ENCODE peak calls at places on chromosomes 3 and 15, in eight cellular contexts. One of them, this sample, is unnamed.

GRCh38 chr3:8548502-8549300 is 47.1 kb downstream of the LMCD1 start:
- DNase-seq in HEK293T: no peak
- DNase-seq in GM23338: no peak
- DNase-seq in AG09309: no peak
- DNase-seq in sigmoid colon: no peak
- DNase-seq in activated CD8-positive, alpha-beta memory T cell treated with anti-CD3 and anti-CD28 coated beads, Interleukin-2, amount 50 U/mL, for 4 hours: no peak
- DNase-seq in stimulated activated CD8-positive, alpha-beta memory T cell treated with anti-CD3 and anti-CD28 coated beads, Interleukin-7, amount 100 ng/mL, for 1 hour: no peak
- DNase-seq in activated CD4-positive, alpha-beta T cell treated with anti-CD3 and anti-CD28 coated beads, Interleukin-2, amount 50 U/mL, for 1 hour: no peak
- DNase-seq in this sample: no peak

GRCh38 chr3:129028866-129029265 is 27.8 kb downstream of the EFCC1 start:
- DNase-seq in HEK293T: no peak
- DNase-seq in GM23338: no peak
- DNase-seq in AG09309: no peak
- DNase-seq in sigmoid colon: no peak
- DNase-seq in activated CD8-positive, alpha-beta memory T cell treated with anti-CD3 and anti-CD28 coated beads, Interleukin-2, amount 50 U/mL, for 4 hours: no peak
- DNase-seq in stimulated activated CD8-positive, alpha-beta memory T cell treated with anti-CD3 and anti-CD28 coated beads, Interleukin-7, amount 100 ng/mL, for 1 hour: no peak
- DNase-seq in activated CD4-positive, alpha-beta T cell treated with anti-CD3 and anti-CD28 coated beads, Interleukin-2, amount 50 U/mL, for 1 hour: no peak
- DNase-seq in this sample: no peak

GRCh38 chr3:16240229-16241023 is 24.3 kb downstream of the DPH3 start:
- DNase-seq in HEK293T: no peak
- DNase-seq in GM23338: no peak
- DNase-seq in AG09309: peak
- DNase-seq in sigmoid colon: no peak
- DNase-seq in activated CD8-positive, alpha-beta memory T cell treated with anti-CD3 and anti-CD28 coated beads, Interleukin-2, amount 50 U/mL, for 4 hours: no peak
- DNase-seq in stimulated activated CD8-positive, alpha-beta memory T cell treated with anti-CD3 and anti-CD28 coated beads, Interleukin-7, amount 100 ng/mL, for 1 hour: no peak
- DNase-seq in activated CD4-positive, alpha-beta T cell treated with anti-CD3 and anti-CD28 coated beads, Interleukin-2, amount 50 U/mL, for 1 hour: no peak
- DNase-seq in this sample: no peak

GRCh38 chr3:126019683-126020082 is 50.7 kb downstream of the ROPN1B start:
- DNase-seq in HEK293T: no peak
- DNase-seq in GM23338: no peak
- DNase-seq in AG09309: no peak
- DNase-seq in sigmoid colon: peak
- DNase-seq in activated CD8-positive, alpha-beta memory T cell treated with anti-CD3 and anti-CD28 coated beads, Interleukin-2, amount 50 U/mL, for 4 hours: no peak
- DNase-seq in stimulated activated CD8-positive, alpha-beta memory T cell treated with anti-CD3 and anti-CD28 coated beads, Interleukin-7, amount 100 ng/mL, for 1 hour: no peak
- DNase-seq in activated CD4-positive, alpha-beta T cell treated with anti-CD3 and anti-CD28 coated beads, Interleukin-2, amount 50 U/mL, for 1 hour: no peak
- DNase-seq in this sample: no peak

GRCh38 chr3:18201315-18201714 is 223.8 kb downstream of the SATB1 start:
- DNase-seq in HEK293T: no peak
- DNase-seq in GM23338: no peak
- DNase-seq in AG09309: no peak
- DNase-seq in sigmoid colon: no peak
- DNase-seq in activated CD8-positive, alpha-beta memory T cell treated with anti-CD3 and anti-CD28 coated beads, Interleukin-2, amount 50 U/mL, for 4 hours: no peak
- DNase-seq in stimulated activated CD8-positive, alpha-beta memory T cell treated with anti-CD3 and anti-CD28 coated beads, Interleukin-7, amount 100 ng/mL, for 1 hour: no peak
- DNase-seq in activated CD4-positive, alpha-beta T cell treated with anti-CD3 and anti-CD28 coated beads, Interleukin-2, amount 50 U/mL, for 1 hour: no peak
- DNase-seq in this sample: no peak

GRCh38 chr3:189941679-189942078 is 179.0 kb downstream of the P3H2 start:
- DNase-seq in HEK293T: no peak
- DNase-seq in GM23338: no peak
- DNase-seq in AG09309: no peak
- DNase-seq in sigmoid colon: no peak
- DNase-seq in activated CD8-positive, alpha-beta memory T cell treated with anti-CD3 and anti-CD28 coated beads, Interleukin-2, amount 50 U/mL, for 4 hours: no peak
- DNase-seq in stimulated activated CD8-positive, alpha-beta memory T cell treated with anti-CD3 and anti-CD28 coated beads, Interleukin-7, amount 100 ng/mL, for 1 hour: no peak
- DNase-seq in activated CD4-positive, alpha-beta T cell treated with anti-CD3 and anti-CD28 coated beads, Interleukin-2, amount 50 U/mL, for 1 hour: no peak
- DNase-seq in this sample: no peak

GRCh38 chr3:120764206-120764605 is 21.7 kb downstream of the GTF2E1 start:
- DNase-seq in HEK293T: peak
- DNase-seq in GM23338: no peak
- DNase-seq in AG09309: no peak
- DNase-seq in sigmoid colon: no peak
- DNase-seq in activated CD8-positive, alpha-beta memory T cell treated with anti-CD3 and anti-CD28 coated beads, Interleukin-2, amount 50 U/mL, for 4 hours: no peak
- DNase-seq in stimulated activated CD8-positive, alpha-beta memory T cell treated with anti-CD3 and anti-CD28 coated beads, Interleukin-7, amount 100 ng/mL, for 1 hour: no peak
- DNase-seq in activated CD4-positive, alpha-beta T cell treated with anti-CD3 and anti-CD28 coated beads, Interleukin-2, amount 50 U/mL, for 1 hour: no peak
- DNase-seq in this sample: no peak

GRCh38 chr3:100697723-100698285 is 11.5 kb upstream of the TFG start:
- DNase-seq in HEK293T: no peak
- DNase-seq in GM23338: no peak
- DNase-seq in AG09309: no peak
- DNase-seq in sigmoid colon: no peak
- DNase-seq in activated CD8-positive, alpha-beta memory T cell treated with anti-CD3 and anti-CD28 coated beads, Interleukin-2, amount 50 U/mL, for 4 hours: no peak
- DNase-seq in stimulated activated CD8-positive, alpha-beta memory T cell treated with anti-CD3 and anti-CD28 coated beads, Interleukin-7, amount 100 ng/mL, for 1 hour: no peak
- DNase-seq in activated CD4-positive, alpha-beta T cell treated with anti-CD3 and anti-CD28 coated beads, Interleukin-2, amount 50 U/mL, for 1 hour: no peak
- DNase-seq in this sample: no peak

GRCh38 chr3:38214560-38214959 is 49.2 kb downstream of the OXSR1 start:
- DNase-seq in HEK293T: no peak
- DNase-seq in GM23338: no peak
- DNase-seq in AG09309: no peak
- DNase-seq in sigmoid colon: no peak
- DNase-seq in activated CD8-positive, alpha-beta memory T cell treated with anti-CD3 and anti-CD28 coated beads, Interleukin-2, amount 50 U/mL, for 4 hours: no peak
- DNase-seq in stimulated activated CD8-positive, alpha-beta memory T cell treated with anti-CD3 and anti-CD28 coated beads, Interleukin-7, amount 100 ng/mL, for 1 hour: no peak
- DNase-seq in activated CD4-positive, alpha-beta T cell treated with anti-CD3 and anti-CD28 coated beads, Interleukin-2, amount 50 U/mL, for 1 hour: no peak
- DNase-seq in this sample: no peak

GRCh38 chr3:56347219-56347871 is 120.9 kb downstream of the ERC2 start:
- DNase-seq in HEK293T: peak
- DNase-seq in GM23338: peak
- DNase-seq in AG09309: no peak
- DNase-seq in sigmoid colon: no peak
- DNase-seq in activated CD8-positive, alpha-beta memory T cell treated with anti-CD3 and anti-CD28 coated beads, Interleukin-2, amount 50 U/mL, for 4 hours: no peak
- DNase-seq in stimulated activated CD8-positive, alpha-beta memory T cell treated with anti-CD3 and anti-CD28 coated beads, Interleukin-7, amount 100 ng/mL, for 1 hour: no peak
- DNase-seq in activated CD4-positive, alpha-beta T cell treated with anti-CD3 and anti-CD28 coated beads, Interleukin-2, amount 50 U/mL, for 1 hour: peak
- DNase-seq in this sample: no peak

GRCh38 chr15:99427668-99428361 is 138.0 kb upstream of the MEF2A start:
- DNase-seq in HEK293T: no peak
- DNase-seq in GM23338: no peak
- DNase-seq in AG09309: no peak
- DNase-seq in sigmoid colon: peak
- DNase-seq in activated CD8-positive, alpha-beta memory T cell treated with anti-CD3 and anti-CD28 coated beads, Interleukin-2, amount 50 U/mL, for 4 hours: peak
- DNase-seq in stimulated activated CD8-positive, alpha-beta memory T cell treated with anti-CD3 and anti-CD28 coated beads, Interleukin-7, amount 100 ng/mL, for 1 hour: no peak
- DNase-seq in activated CD4-positive, alpha-beta T cell treated with anti-CD3 and anti-CD28 coated beads, Interleukin-2, amount 50 U/mL, for 1 hour: no peak
- DNase-seq in this sample: peak

GRCh38 chr3:62708642-62709041 is 166.6 kb downstream of the CADPS start:
- DNase-seq in HEK293T: no peak
- DNase-seq in GM23338: peak
- DNase-seq in AG09309: no peak
- DNase-seq in sigmoid colon: no peak
- DNase-seq in activated CD8-positive, alpha-beta memory T cell treated with anti-CD3 and anti-CD28 coated beads, Interleukin-2, amount 50 U/mL, for 4 hours: no peak
- DNase-seq in stimulated activated CD8-positive, alpha-beta memory T cell treated with anti-CD3 and anti-CD28 coated beads, Interleukin-7, amount 100 ng/mL, for 1 hour: no peak
- DNase-seq in activated CD4-positive, alpha-beta T cell treated with anti-CD3 and anti-CD28 coated beads, Interleukin-2, amount 50 U/mL, for 1 hour: no peak
- DNase-seq in this sample: no peak

GRCh38 chr15:29113336-29114276 is 156.0 kb downstream of the NSMCE3 start:
- DNase-seq in HEK293T: no peak
- DNase-seq in GM23338: no peak
- DNase-seq in AG09309: no peak
- DNase-seq in sigmoid colon: no peak
- DNase-seq in activated CD8-positive, alpha-beta memory T cell treated with anti-CD3 and anti-CD28 coated beads, Interleukin-2, amount 50 U/mL, for 4 hours: no peak
- DNase-seq in stimulated activated CD8-positive, alpha-beta memory T cell treated with anti-CD3 and anti-CD28 coated beads, Interleukin-7, amount 100 ng/mL, for 1 hour: no peak
- DNase-seq in activated CD4-positive, alpha-beta T cell treated with anti-CD3 and anti-CD28 coated beads, Interleukin-2, amount 50 U/mL, for 1 hour: no peak
- DNase-seq in this sample: no peak

GRCh38 chr3:43641306-43642114 is 19.7 kb upstream of the ANO10 start:
- DNase-seq in HEK293T: no peak
- DNase-seq in GM23338: no peak
- DNase-seq in AG09309: no peak
- DNase-seq in sigmoid colon: no peak
- DNase-seq in activated CD8-positive, alpha-beta memory T cell treated with anti-CD3 and anti-CD28 coated beads, Interleukin-2, amount 50 U/mL, for 4 hours: no peak
- DNase-seq in stimulated activated CD8-positive, alpha-beta memory T cell treated with anti-CD3 and anti-CD28 coated beads, Interleukin-7, amount 100 ng/mL, for 1 hour: no peak
- DNase-seq in activated CD4-positive, alpha-beta T cell treated with anti-CD3 and anti-CD28 coated beads, Interleukin-2, amount 50 U/mL, for 1 hour: no peak
- DNase-seq in this sample: no peak

GRCh38 chr3:101521251-101521701 is 8.3 kb upstream of the SENP7 start:
- DNase-seq in HEK293T: no peak
- DNase-seq in GM23338: no peak
- DNase-seq in AG09309: no peak
- DNase-seq in sigmoid colon: no peak
- DNase-seq in activated CD8-positive, alpha-beta memory T cell treated with anti-CD3 and anti-CD28 coated beads, Interleukin-2, amount 50 U/mL, for 4 hours: no peak
- DNase-seq in stimulated activated CD8-positive, alpha-beta memory T cell treated with anti-CD3 and anti-CD28 coated beads, Interleukin-7, amount 100 ng/mL, for 1 hour: no peak
- DNase-seq in activated CD4-positive, alpha-beta T cell treated with anti-CD3 and anti-CD28 coated beads, Interleukin-2, amount 50 U/mL, for 1 hour: peak
- DNase-seq in this sample: no peak

GRCh38 chr3:4853749-4854140 is 125.5 kb upstream of the BHLHE40 start:
- DNase-seq in HEK293T: no peak
- DNase-seq in GM23338: no peak
- DNase-seq in AG09309: no peak
- DNase-seq in sigmoid colon: no peak
- DNase-seq in activated CD8-positive, alpha-beta memory T cell treated with anti-CD3 and anti-CD28 coated beads, Interleukin-2, amount 50 U/mL, for 4 hours: no peak
- DNase-seq in stimulated activated CD8-positive, alpha-beta memory T cell treated with anti-CD3 and anti-CD28 coated beads, Interleukin-7, amount 100 ng/mL, for 1 hour: no peak
- DNase-seq in activated CD4-positive, alpha-beta T cell treated with anti-CD3 and anti-CD28 coated beads, Interleukin-2, amount 50 U/mL, for 1 hour: no peak
- DNase-seq in this sample: no peak

GRCh38 chr3:52534281-52535183 is 875 bp upstream of the NT5DC2 start:
- DNase-seq in HEK293T: no peak
- DNase-seq in GM23338: peak
- DNase-seq in AG09309: no peak
- DNase-seq in sigmoid colon: peak
- DNase-seq in activated CD8-positive, alpha-beta memory T cell treated with anti-CD3 and anti-CD28 coated beads, Interleukin-2, amount 50 U/mL, for 4 hours: peak
- DNase-seq in stimulated activated CD8-positive, alpha-beta memory T cell treated with anti-CD3 and anti-CD28 coated beads, Interleukin-7, amount 100 ng/mL, for 1 hour: no peak
- DNase-seq in activated CD4-positive, alpha-beta T cell treated with anti-CD3 and anti-CD28 coated beads, Interleukin-2, amount 50 U/mL, for 1 hour: no peak
- DNase-seq in this sample: peak

GRCh38 chr3:15982667-15983145 is 184.9 kb upstream of the ANKRD28 start:
- DNase-seq in HEK293T: no peak
- DNase-seq in GM23338: no peak
- DNase-seq in AG09309: peak
- DNase-seq in sigmoid colon: no peak
- DNase-seq in activated CD8-positive, alpha-beta memory T cell treated with anti-CD3 and anti-CD28 coated beads, Interleukin-2, amount 50 U/mL, for 4 hours: no peak
- DNase-seq in stimulated activated CD8-positive, alpha-beta memory T cell treated with anti-CD3 and anti-CD28 coated beads, Interleukin-7, amount 100 ng/mL, for 1 hour: no peak
- DNase-seq in activated CD4-positive, alpha-beta T cell treated with anti-CD3 and anti-CD28 coated beads, Interleukin-2, amount 50 U/mL, for 1 hour: no peak
- DNase-seq in this sample: no peak

GRCh38 chr15:90561344-90562244 is 31.9 kb downstream of the CRTC3 start:
- DNase-seq in HEK293T: no peak
- DNase-seq in GM23338: no peak
- DNase-seq in AG09309: peak
- DNase-seq in sigmoid colon: no peak
- DNase-seq in activated CD8-positive, alpha-beta memory T cell treated with anti-CD3 and anti-CD28 coated beads, Interleukin-2, amount 50 U/mL, for 4 hours: no peak
- DNase-seq in stimulated activated CD8-positive, alpha-beta memory T cell treated with anti-CD3 and anti-CD28 coated beads, Interleukin-7, amount 100 ng/mL, for 1 hour: no peak
- DNase-seq in activated CD4-positive, alpha-beta T cell treated with anti-CD3 and anti-CD28 coated beads, Interleukin-2, amount 50 U/mL, for 1 hour: no peak
- DNase-seq in this sample: no peak

GRCh38 chr3:153927107-153927506 is 194.1 kb upstream of the ARHGEF26 start:
- DNase-seq in HEK293T: peak
- DNase-seq in GM23338: peak
- DNase-seq in AG09309: peak
- DNase-seq in sigmoid colon: no peak
- DNase-seq in activated CD8-positive, alpha-beta memory T cell treated with anti-CD3 and anti-CD28 coated beads, Interleukin-2, amount 50 U/mL, for 4 hours: no peak
- DNase-seq in stimulated activated CD8-positive, alpha-beta memory T cell treated with anti-CD3 and anti-CD28 coated beads, Interleukin-7, amount 100 ng/mL, for 1 hour: no peak
- DNase-seq in activated CD4-positive, alpha-beta T cell treated with anti-CD3 and anti-CD28 coated beads, Interleukin-2, amount 50 U/mL, for 1 hour: no peak
- DNase-seq in this sample: no peak

GRCh38 chr3:122421101-122421500 is 5.2 kb upstream of the WDR5B start:
- DNase-seq in HEK293T: no peak
- DNase-seq in GM23338: no peak
- DNase-seq in AG09309: no peak
- DNase-seq in sigmoid colon: no peak
- DNase-seq in activated CD8-positive, alpha-beta memory T cell treated with anti-CD3 and anti-CD28 coated beads, Interleukin-2, amount 50 U/mL, for 4 hours: no peak
- DNase-seq in stimulated activated CD8-positive, alpha-beta memory T cell treated with anti-CD3 and anti-CD28 coated beads, Interleukin-7, amount 100 ng/mL, for 1 hour: no peak
- DNase-seq in activated CD4-positive, alpha-beta T cell treated with anti-CD3 and anti-CD28 coated beads, Interleukin-2, amount 50 U/mL, for 1 hour: no peak
- DNase-seq in this sample: no peak

GRCh38 chr15:61426466-61426865 is 197.4 kb upstream of the RORA start:
- DNase-seq in HEK293T: no peak
- DNase-seq in GM23338: peak
- DNase-seq in AG09309: no peak
- DNase-seq in sigmoid colon: no peak
- DNase-seq in activated CD8-positive, alpha-beta memory T cell treated with anti-CD3 and anti-CD28 coated beads, Interleukin-2, amount 50 U/mL, for 4 hours: no peak
- DNase-seq in stimulated activated CD8-positive, alpha-beta memory T cell treated with anti-CD3 and anti-CD28 coated beads, Interleukin-7, amount 100 ng/mL, for 1 hour: no peak
- DNase-seq in activated CD4-positive, alpha-beta T cell treated with anti-CD3 and anti-CD28 coated beads, Interleukin-2, amount 50 U/mL, for 1 hour: no peak
- DNase-seq in this sample: no peak

GRCh38 chr15:55695432-55695831 is 47.5 kb downstream of the PRTG start:
- DNase-seq in HEK293T: peak
- DNase-seq in GM23338: peak
- DNase-seq in AG09309: no peak
- DNase-seq in sigmoid colon: no peak
- DNase-seq in activated CD8-positive, alpha-beta memory T cell treated with anti-CD3 and anti-CD28 coated beads, Interleukin-2, amount 50 U/mL, for 4 hours: no peak
- DNase-seq in stimulated activated CD8-positive, alpha-beta memory T cell treated with anti-CD3 and anti-CD28 coated beads, Interleukin-7, amount 100 ng/mL, for 1 hour: no peak
- DNase-seq in activated CD4-positive, alpha-beta T cell treated with anti-CD3 and anti-CD28 coated beads, Interleukin-2, amount 50 U/mL, for 1 hour: no peak
- DNase-seq in this sample: no peak

GRCh38 chr15:89362203-89363101 is 27.8 kb upstream of the POLG start:
- DNase-seq in HEK293T: peak
- DNase-seq in GM23338: peak
- DNase-seq in AG09309: no peak
- DNase-seq in sigmoid colon: no peak
- DNase-seq in activated CD8-positive, alpha-beta memory T cell treated with anti-CD3 and anti-CD28 coated beads, Interleukin-2, amount 50 U/mL, for 4 hours: no peak
- DNase-seq in stimulated activated CD8-positive, alpha-beta memory T cell treated with anti-CD3 and anti-CD28 coated beads, Interleukin-7, amount 100 ng/mL, for 1 hour: no peak
- DNase-seq in activated CD4-positive, alpha-beta T cell treated with anti-CD3 and anti-CD28 coated beads, Interleukin-2, amount 50 U/mL, for 1 hour: no peak
- DNase-seq in this sample: no peak

GRCh38 chr15:31358957-31359721 is 32.5 kb downstream of the KLF13 start:
- DNase-seq in HEK293T: no peak
- DNase-seq in GM23338: no peak
- DNase-seq in AG09309: no peak
- DNase-seq in sigmoid colon: no peak
- DNase-seq in activated CD8-positive, alpha-beta memory T cell treated with anti-CD3 and anti-CD28 coated beads, Interleukin-2, amount 50 U/mL, for 4 hours: no peak
- DNase-seq in stimulated activated CD8-positive, alpha-beta memory T cell treated with anti-CD3 and anti-CD28 coated beads, Interleukin-7, amount 100 ng/mL, for 1 hour: no peak
- DNase-seq in activated CD4-positive, alpha-beta T cell treated with anti-CD3 and anti-CD28 coated beads, Interleukin-2, amount 50 U/mL, for 1 hour: no peak
- DNase-seq in this sample: no peak

GRCh38 chr3:88059380-88060160 is 515 bp downstream of the ZNF654 start:
- DNase-seq in HEK293T: peak
- DNase-seq in GM23338: peak
- DNase-seq in AG09309: no peak
- DNase-seq in sigmoid colon: peak
- DNase-seq in activated CD8-positive, alpha-beta memory T cell treated with anti-CD3 and anti-CD28 coated beads, Interleukin-2, amount 50 U/mL, for 4 hours: no peak
- DNase-seq in stimulated activated CD8-positive, alpha-beta memory T cell treated with anti-CD3 and anti-CD28 coated beads, Interleukin-7, amount 100 ng/mL, for 1 hour: no peak
- DNase-seq in activated CD4-positive, alpha-beta T cell treated with anti-CD3 and anti-CD28 coated beads, Interleukin-2, amount 50 U/mL, for 1 hour: no peak
- DNase-seq in this sample: no peak

GRCh38 chr15:65355173-65355982 is 22.4 kb downstream of the IGDCC3 start:
- DNase-seq in HEK293T: no peak
- DNase-seq in GM23338: peak
- DNase-seq in AG09309: no peak
- DNase-seq in sigmoid colon: no peak
- DNase-seq in activated CD8-positive, alpha-beta memory T cell treated with anti-CD3 and anti-CD28 coated beads, Interleukin-2, amount 50 U/mL, for 4 hours: no peak
- DNase-seq in stimulated activated CD8-positive, alpha-beta memory T cell treated with anti-CD3 and anti-CD28 coated beads, Interleukin-7, amount 100 ng/mL, for 1 hour: no peak
- DNase-seq in activated CD4-positive, alpha-beta T cell treated with anti-CD3 and anti-CD28 coated beads, Interleukin-2, amount 50 U/mL, for 1 hour: no peak
- DNase-seq in this sample: no peak

GRCh38 chr3:67461667-67462142 is 192.7 kb downstream of the SUCLG2 start:
- DNase-seq in HEK293T: no peak
- DNase-seq in GM23338: no peak
- DNase-seq in AG09309: no peak
- DNase-seq in sigmoid colon: no peak
- DNase-seq in activated CD8-positive, alpha-beta memory T cell treated with anti-CD3 and anti-CD28 coated beads, Interleukin-2, amount 50 U/mL, for 4 hours: no peak
- DNase-seq in stimulated activated CD8-positive, alpha-beta memory T cell treated with anti-CD3 and anti-CD28 coated beads, Interleukin-7, amount 100 ng/mL, for 1 hour: no peak
- DNase-seq in activated CD4-positive, alpha-beta T cell treated with anti-CD3 and anti-CD28 coated beads, Interleukin-2, amount 50 U/mL, for 1 hour: no peak
- DNase-seq in this sample: no peak